ENCODE peak calls at places on chromosomes 16 and 17, in five cellular contexts. V is ascending aorta, B is mesenchymal stem cell, J is aorta, X is lower lobe of right lung. H is an unnamed sample. For H3K36me3, the result is how much of the 10 kb centered on the place peaks cover.

GRCh38 chr16:35154627-35155026 is 1695.2 kb downstream of the TP53TG3F start:
- DNase-seq in B (no peak), V (no peak), J (no peak), X (no peak), H (no peak)

GRCh38 chr17:43840814-43841213 is 6.2 kb upstream of the CD300LG start:
- DNase-seq in V (no peak), J (no peak), X (no peak), B (peak), H (no peak)

GRCh38 chr17:50117202-50118040 is 12.5 kb downstream of the SAMD14 start:
- DNase-seq in V (peak), J (peak), X (peak), B (peak), H (peak)

GRCh38 chr17:8131844-8132441 is 8.0 kb upstream of the HES7 start:
- DNase-seq in X (no peak), J (peak), V (no peak), B (peak), H (no peak)

GRCh38 chr16:53821487-53821886 is 117.5 kb downstream of the FTO start:
- DNase-seq in B (peak), X (no peak), J (no peak), V (no peak), H (peak)

GRCh38 chr17:13568746-13569739 is 32.7 kb downstream of the HS3ST3A1 start:
- DNase-seq in X (no peak), J (no peak), V (no peak), B (no peak), H (no peak)

GRCh38 chr16:6857575-6857974 is 475.1 kb upstream of the RBFOX1 start:
- DNase-seq in J (no peak), X (no peak), V (no peak), B (no peak), H (no peak)

GRCh38 chr17:50501054-50501453 is 7.2 kb upstream of the MYCBPAP start:
- DNase-seq in B (no peak), V (no peak), X (no peak), J (peak), H (peak)

GRCh38 chr16:85196976-85197375 is 84.7 kb upstream of the CIBAR2 start:
- DNase-seq in X (no peak), J (no peak), V (no peak), B (no peak), H (no peak)

GRCh38 chr16:71357681-71358080 is 842 bp upstream of the CALB2 start:
- DNase-seq in J (no peak), X (no peak), V (no peak), B (no peak), H (peak)

GRCh38 chr17:177762-178161 is 3.7 kb downstream of the DOC2B start:
- DNase-seq in J (no peak), X (no peak), V (no peak), B (no peak), H (no peak)

GRCh38 chr17:55437165-55437605 is 15.6 kb upstream of the MMD start:
- DNase-seq in X (no peak), J (no peak), V (no peak), B (no peak), H (no peak)

GRCh38 chr17:27494192-27495091 is 38.2 kb downstream of the KSR1 start:
- DNase-seq in B (no peak), J (peak), V (peak), X (peak), H (peak)

GRCh38 chr16:1014771-1015495 is 33.4 kb downstream of the SOX8 start:
- DNase-seq in X (no peak), V (peak), J (peak), B (no peak), H (no peak)

GRCh38 chr17:249236-249993 is 68.0 kb upstream of the DOC2B start:
- DNase-seq in B (no peak), J (peak), X (peak), V (peak), H (no peak)

GRCh38 chr17:41131979-41132378 is 8.0 kb upstream of the KRTAP4-12 start:
- DNase-seq in J (no peak), V (no peak), X (no peak), B (no peak), H (no peak)

GRCh38 chr17:79781012-79781665 is 3.2 kb downstream of the CBX2 start:
- DNase-seq in J (peak), V (no peak), B (no peak), X (peak), H (no peak)

GRCh38 chr17:48179071-48179945 is 71.7 kb downstream of the SNX11 start:
- DNase-seq in X (no peak), J (no peak), V (no peak), B (no peak), H (no peak)

GRCh38 chr16:55136356-55136755 is 187.6 kb upstream of the IRX6 start:
- DNase-seq in V (no peak), X (no peak), B (no peak), J (no peak), H (no peak)

GRCh38 chr17:81049973-81050551 is 15.1 kb downstream of the BAIAP2 start:
- DNase-seq in J (no peak), V (no peak), B (peak), X (peak), H (no peak)

GRCh38 chr17:45240905-45241314 is 19.2 kb downstream of the FMNL1 start:
- DNase-seq in X (no peak), V (no peak), J (no peak), B (no peak), H (no peak)

GRCh38 chr16:52539197-52539596 is 7.7 kb downstream of the TOX3 start:
- DNase-seq in V (no peak), X (no peak), J (no peak), B (no peak), H (no peak)

GRCh38 chr17:31566247-31566991 is 174.9 kb downstream of the RAB11FIP4 start:
- DNase-seq in X (no peak), V (no peak), B (no peak), J (no peak), H (no peak)

GRCh38 chr17:80499536-80499935 is 23.1 kb upstream of the NPTX1 start:
- DNase-seq in V (no peak), J (no peak), B (no peak), X (no peak), H (no peak)

GRCh38 chr17:46884552-46884951 is 33.2 kb downstream of the WNT9B start:
- DNase-seq in X (no peak), V (no peak), B (no peak), J (no peak), H (no peak)

GRCh38 chr17:28811594-28812135 is 30.9 kb downstream of the FAM222B start:
- DNase-seq in X (no peak), J (no peak), B (peak), V (no peak), H (peak)

GRCh38 chr17:34173221-34173620 is 81.9 kb upstream of the CCL2 start:
- DNase-seq in B (no peak), J (no peak), V (no peak), X (no peak), H (peak)

GRCh38 chr17:17770371-17771059 is 66.3 kb downstream of the SREBF1 start:
- DNase-seq in X (no peak), B (no peak), V (no peak), J (no peak), H (no peak)

GRCh38 chr16:80875616-80876015 is 71.2 kb upstream of the CDYL2 start:
- DNase-seq in X (no peak), B (no peak), V (no peak), J (no peak), H (no peak)

GRCh38 chr17:11515901-11516300 is 82.4 kb upstream of the DNAH9 start:
- DNase-seq in X (no peak), V (no peak), J (no peak), B (no peak), H (no peak)

GRCh38 chr16:81376880-81377279 is 62.1 kb downstream of the GAN start:
- DNase-seq in B (no peak), J (no peak), V (no peak), X (no peak), H (no peak)

DNA sequence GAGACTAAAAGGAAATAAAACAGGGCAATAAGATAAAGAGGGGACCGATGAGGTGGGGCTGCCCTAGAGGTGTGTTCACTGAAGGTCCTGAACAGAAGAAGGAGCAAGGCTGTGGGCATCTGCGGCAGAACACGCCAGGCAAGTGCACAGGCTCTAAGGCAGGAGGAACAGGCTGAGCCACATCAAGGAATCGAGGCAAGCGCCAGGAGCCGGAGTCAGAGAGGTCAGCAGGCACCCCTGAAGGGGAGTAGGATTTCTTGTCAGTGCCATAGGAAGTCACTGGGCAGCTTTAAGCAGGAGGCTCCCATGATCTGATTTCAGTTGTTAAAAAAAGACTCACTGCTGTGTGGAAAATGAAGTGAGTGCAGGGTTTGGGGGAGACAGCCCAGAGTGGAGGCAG is 186.5 kb downstream of the KATNIP start:
- DNase-seq in V (no peak), B (no peak), X (no peak), J (peak), H (no peak)
- H3K36me3 ChIP-seq in V (under half), B (under half), X (under half), J (under half), H (under half)

GRCh38 chr16:67650023-67650422 is 5.1 kb downstream of the CARMIL2 start:
- DNase-seq in V (no peak), J (no peak), B (no peak), X (no peak), H (no peak)

GRCh38 chr16:67648088-67648763 is 3.3 kb downstream of the CARMIL2 start:
- DNase-seq in V (no peak), B (no peak), J (peak), X (peak), H (no peak)

GRCh38 chr16:67651039-67651438 is 6.1 kb downstream of the CARMIL2 start:
- DNase-seq in V (no peak), B (no peak), J (no peak), X (peak), H (no peak)

GRCh38 chr16:67648764-67649407 is 3.9 kb downstream of the CARMIL2 start:
- DNase-seq in B (no peak), J (no peak), V (no peak), X (no peak), H (no peak)

GRCh38 chr16:67649494-67649931 is 4.6 kb downstream of the CARMIL2 start:
- DNase-seq in J (peak), X (peak), B (no peak), V (no peak), H (no peak)
- H3K36me3 ChIP-seq in J (under half), X (under half), B (under half), V (under half), H (under half)

GRCh38 chr17:78679495-78680395 is 102.3 kb downstream of the CYTH1 start:
- DNase-seq in V (no peak), J (peak), X (no peak), B (peak), H (no peak)

GRCh38 chr17:78680436-78680835 is 101.6 kb downstream of the CYTH1 start:
- DNase-seq in B (peak), X (no peak), J (peak), V (no peak), H (no peak)

GRCh38 chr17:78683031-78683961 is 98.8 kb downstream of the CYTH1 start:
- DNase-seq in V (no peak), B (no peak), J (no peak), X (no peak), H (no peak)

GRCh38 chr17:78684026-78684425 is 98.0 kb downstream of the CYTH1 start:
- DNase-seq in B (no peak), X (no peak), V (no peak), J (no peak), H (no peak)

GRCh38 chr17:78682363-78682762 is 99.7 kb downstream of the CYTH1 start:
- DNase-seq in B (no peak), X (no peak), J (no peak), V (no peak), H (no peak)
- H3K36me3 ChIP-seq in B (under half), X (half or more), J (under half), V (half or more), H (under half)

DNA sequence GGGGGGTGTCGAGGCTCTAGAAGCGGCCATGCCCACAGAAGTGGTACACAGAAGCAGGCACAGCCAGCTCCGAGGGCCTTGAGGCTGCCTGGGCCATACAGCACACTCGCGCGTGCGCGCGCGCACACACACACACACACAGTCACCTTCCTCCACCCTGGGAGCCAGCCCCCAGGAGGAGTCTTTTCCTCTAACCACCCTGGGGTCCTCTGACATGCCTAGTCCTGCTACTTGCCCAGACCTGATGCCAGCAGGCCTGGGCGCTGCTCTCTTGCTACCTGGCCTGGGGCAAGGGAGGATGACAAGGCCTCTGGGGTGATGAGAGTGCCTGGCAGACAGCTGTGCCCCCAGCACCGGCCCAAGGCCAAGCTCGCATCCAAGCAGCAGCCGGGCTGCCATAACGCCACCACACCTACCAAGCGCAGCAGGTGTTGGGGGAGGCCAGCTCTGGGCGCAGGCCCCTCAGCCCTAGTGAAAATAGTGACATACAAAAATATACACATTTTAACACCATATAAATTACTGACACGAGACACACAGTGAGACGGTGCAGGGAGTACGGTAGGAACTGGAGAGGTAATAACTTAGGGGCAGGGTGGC is 41.1 kb downstream of the TSC2 start:
- DNase-seq in X (no peak), B (no peak), J (no peak), V (no peak), H (no peak)
- H3K36me3 ChIP-seq in X (half or more), B (half or more), J (under half), V (half or more), H (half or more)

GRCh38 chr16:88630941-88631340 is 7.4 kb upstream of the IL17C start:
- DNase-seq in V (no peak), B (no peak), X (no peak), J (no peak), H (no peak)
- H3K36me3 ChIP-seq in V (half or more), B (half or more), X (half or more), J (under half), H (half or more)

GRCh38 chr16:3959148-3959547 is 78.6 kb upstream of the CREBBP start:
- DNase-seq in V (no peak), B (peak), X (peak), J (peak), H (peak)

GRCh38 chr16:3961449-3961849 is 80.9 kb upstream of the CREBBP start:
- DNase-seq in B (no peak), V (no peak), X (no peak), J (peak), H (peak)

GRCh38 chr16:3963203-3963602 is 82.7 kb upstream of the CREBBP start:
- DNase-seq in V (no peak), X (no peak), B (no peak), J (peak), H (no peak)

GRCh38 chr16:3957344-3957980 is 76.9 kb upstream of the CREBBP start:
- DNase-seq in B (no peak), J (peak), V (no peak), X (no peak), H (no peak)

DNA sequence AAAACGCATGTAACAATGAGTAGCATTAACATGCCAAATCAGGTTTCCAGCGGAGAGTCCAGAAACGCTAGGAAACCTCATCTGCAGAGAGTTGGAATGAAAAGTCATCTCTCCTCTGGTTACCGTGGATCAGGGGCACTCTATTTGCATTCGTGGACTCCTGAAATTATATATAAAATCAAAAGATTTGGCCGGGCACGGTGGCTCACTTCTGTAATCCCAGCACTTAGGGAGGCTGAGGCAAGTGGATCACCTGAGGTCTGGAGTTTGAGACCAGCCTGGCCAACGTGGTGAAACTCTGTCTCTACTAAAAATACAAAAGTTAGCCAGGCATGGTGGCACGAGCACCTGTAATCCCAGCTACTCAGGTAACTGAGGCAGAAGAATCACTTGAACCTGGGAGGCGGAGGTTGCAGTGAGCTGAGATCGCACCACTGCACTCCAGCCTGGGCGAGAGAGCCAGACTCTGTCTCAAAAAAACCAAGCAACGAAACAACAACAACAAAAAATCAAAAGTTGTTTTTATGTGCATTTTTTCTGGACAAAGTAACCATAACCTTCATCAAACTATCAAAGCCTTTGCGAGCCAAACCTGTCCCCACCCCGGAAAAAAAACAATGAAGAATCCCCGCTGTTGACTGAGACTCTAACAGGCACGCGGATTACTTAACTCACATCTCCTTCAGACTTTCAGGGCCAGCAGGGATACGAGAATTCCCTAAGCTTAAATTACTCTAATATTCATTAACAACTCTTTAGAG is 79.7 kb upstream of the CREBBP start:
- DNase-seq in V (no peak), B (no peak), X (no peak), J (peak), H (peak)
- H3K36me3 ChIP-seq in V (under half), B (under half), X (under half), J (under half), H (under half)

H was measured in adipocyte.